ENCODE peak calls at places on chromosomes 4 and X, in four cellular contexts. S, W, I and B are unnamed samples.

GRCh38 chr4:157514711-157515110 is 294.2 kb downstream of the GRIA2 start:
- DNase-seq in W (no peak), S (no peak), I (no peak), B (no peak)

GRCh38 chrX:96837808-96838207 is 45.9 kb upstream of the RPA4 start:
- DNase-seq in S (peak), I (no peak), W (no peak), B (no peak)

GRCh38 chr4:1763550-1764080 is 29.5 kb upstream of the FGFR3 start:
- DNase-seq in S (peak), I (peak), W (peak), B (no peak)

GRCh38 chr4:174260099-174260498 is 23.4 kb downstream of the FBXO8 start:
- DNase-seq in I (no peak), W (no peak), S (peak), B (no peak)

GRCh38 chr4:23903859-23904438 is 14.1 kb upstream of the PPARGC1A start:
- DNase-seq in I (peak), W (peak), S (no peak), B (peak)

GRCh38 chr4:120554086-120554485 is 368.4 kb downstream of the PRDM5 start:
- DNase-seq in S (no peak), W (no peak), I (no peak), B (no peak)

GRCh38 chr4:136768925-136769275 is 763.4 kb downstream of the PCDH18 start:
- DNase-seq in S (no peak), I (no peak), W (no peak), B (no peak)

GRCh38 chr4:60590116-60590515 is 610.0 kb upstream of the ADGRL3 start:
- DNase-seq in S (no peak), W (no peak), I (no peak), B (no peak)

GRCh38 chr4:75643651-75644050 is 13.3 kb upstream of the CDKL2 start:
- DNase-seq in S (no peak), W (no peak), I (no peak), B (no peak)

GRCh38 chr4:164503874-164504273 is 250.1 kb upstream of the SMIM31 start:
- DNase-seq in W (no peak), I (no peak), S (no peak), B (no peak)

GRCh38 chr4:87451537-87451936 is 29.2 kb downstream of the NUDT9 start:
- DNase-seq in W (no peak), I (no peak), S (no peak), B (no peak)

GRCh38 chrX:69109706-69110635 is 55.3 kb downstream of the PJA1 start:
- DNase-seq in I (no peak), S (peak), W (peak), B (peak)

GRCh38 chr4:127196656-127197352 is 436.0 kb upstream of the INTU start:
- DNase-seq in I (no peak), W (no peak), S (no peak), B (no peak)

GRCh38 chr4:110629780-110630500 is 7.1 kb upstream of the PITX2 start:
- DNase-seq in W (no peak), S (no peak), I (no peak), B (no peak)

GRCh38 chrX:48754124-48754667 is 7.4 kb upstream of the GLOD5 start:
- DNase-seq in S (no peak), W (no peak), I (no peak), B (no peak)

GRCh38 chr4:13615162-13615561 is 12.4 kb downstream of the BOD1L1 start:
- DNase-seq in I (no peak), S (no peak), W (no peak), B (no peak)

GRCh38 chrX:118666521-118666920 is 60.9 kb upstream of the IL13RA1 start:
- DNase-seq in S (no peak), W (no peak), I (no peak), B (no peak)

GRCh38 chr4:38455092-38455855 is 208.7 kb upstream of the KLF3 start:
- DNase-seq in S (no peak), I (no peak), W (no peak), B (no peak)

GRCh38 chrX:135384161-135384836 is 37.4 kb upstream of the SMIM10L2A start:
- DNase-seq in S (no peak), I (no peak), W (no peak), B (no peak)

GRCh38 chr4:4481394-4482000 is 60.4 kb downstream of the STX18 start:
- DNase-seq in W (no peak), S (no peak), I (no peak), B (no peak)

GRCh38 chr4:133869486-133869885 is 332.1 kb downstream of the PABPC4L start:
- DNase-seq in I (no peak), W (no peak), S (no peak), B (no peak)

GRCh38 chrX:129577473-129577872 is 37.4 kb downstream of the OCRL start:
- DNase-seq in W (peak), I (no peak), S (peak), B (no peak)

GRCh38 chrX:110397353-110397752 is 38.7 kb downstream of the RTL9 start:
- DNase-seq in I (no peak), S (peak), W (no peak), B (no peak)

GRCh38 chrX:6505960-6506359 is 29.0 kb downstream of the VCX3A start:
- DNase-seq in I (no peak), S (no peak), W (no peak), B (no peak)

GRCh38 chr4:164011791-164012190 is 517.3 kb downstream of the TMA16 start:
- DNase-seq in I (no peak), W (no peak), S (no peak), B (no peak)

GRCh38 chrX:74705269-74705668 is 90.8 kb upstream of the RLIM start:
- DNase-seq in S (no peak), W (no peak), I (no peak), B (no peak)

GRCh38 chrX:40109288-40110008 is 11.7 kb upstream of the BCOR start:
- DNase-seq in S (peak), I (peak), W (peak), B (no peak)

GRCh38 chr4:30620711-30621110 is 99.5 kb upstream of the PCDH7 start:
- DNase-seq in I (no peak), W (no peak), S (no peak), B (no peak)

GRCh38 chr4:188661502-188661901 is 522.3 kb downstream of the TRIML1 start:
- DNase-seq in S (peak), W (no peak), I (no peak), B (no peak)

GRCh38 chr4:183354213-183354612 is 32.0 kb upstream of the CLDN24 start:
- DNase-seq in S (no peak), W (no peak), I (no peak), B (no peak)

GRCh38 chrX:22534643-22535042 is 261.9 kb downstream of the CBLL2 start:
- DNase-seq in S (peak), W (no peak), I (no peak), B (no peak)

GRCh38 chrX:22541926-22542325 is 269.2 kb downstream of the CBLL2 start:
- DNase-seq in S (no peak), W (no peak), I (no peak), B (no peak)

GRCh38 chrX:22542641-22543040 is 269.9 kb downstream of the CBLL2 start:
- DNase-seq in S (peak), I (no peak), W (no peak), B (no peak)

GRCh38 chrX:22533898-22534297 is 261.2 kb downstream of the CBLL2 start:
- DNase-seq in I (no peak), W (no peak), S (no peak), B (no peak)

DNA sequence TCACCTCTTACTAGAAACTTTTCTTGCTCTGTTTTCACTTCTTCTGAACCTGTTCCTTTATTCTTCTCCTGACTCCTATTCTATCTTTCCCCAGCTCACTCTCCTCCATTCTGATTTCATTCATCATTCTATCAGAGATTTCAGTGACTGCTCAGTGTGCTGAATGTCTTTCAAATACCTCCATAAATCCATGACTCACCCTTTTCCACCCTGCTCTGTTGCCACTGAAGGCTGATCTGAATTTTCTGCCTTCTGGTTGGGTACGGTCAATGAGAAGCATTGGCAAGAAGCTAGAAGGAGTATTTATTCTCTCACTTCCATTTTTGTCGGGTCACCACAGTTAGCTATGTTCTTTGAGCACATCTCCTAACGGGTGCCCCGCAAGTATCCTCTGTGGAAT is 265.9 kb downstream of the CBLL2 start:
- DNase-seq in S (peak), W (no peak), I (no peak), B (no peak)
- H3K4me3 ChIP-seq in S (no peak), W (no peak), I (no peak), B (no peak)

DNA sequence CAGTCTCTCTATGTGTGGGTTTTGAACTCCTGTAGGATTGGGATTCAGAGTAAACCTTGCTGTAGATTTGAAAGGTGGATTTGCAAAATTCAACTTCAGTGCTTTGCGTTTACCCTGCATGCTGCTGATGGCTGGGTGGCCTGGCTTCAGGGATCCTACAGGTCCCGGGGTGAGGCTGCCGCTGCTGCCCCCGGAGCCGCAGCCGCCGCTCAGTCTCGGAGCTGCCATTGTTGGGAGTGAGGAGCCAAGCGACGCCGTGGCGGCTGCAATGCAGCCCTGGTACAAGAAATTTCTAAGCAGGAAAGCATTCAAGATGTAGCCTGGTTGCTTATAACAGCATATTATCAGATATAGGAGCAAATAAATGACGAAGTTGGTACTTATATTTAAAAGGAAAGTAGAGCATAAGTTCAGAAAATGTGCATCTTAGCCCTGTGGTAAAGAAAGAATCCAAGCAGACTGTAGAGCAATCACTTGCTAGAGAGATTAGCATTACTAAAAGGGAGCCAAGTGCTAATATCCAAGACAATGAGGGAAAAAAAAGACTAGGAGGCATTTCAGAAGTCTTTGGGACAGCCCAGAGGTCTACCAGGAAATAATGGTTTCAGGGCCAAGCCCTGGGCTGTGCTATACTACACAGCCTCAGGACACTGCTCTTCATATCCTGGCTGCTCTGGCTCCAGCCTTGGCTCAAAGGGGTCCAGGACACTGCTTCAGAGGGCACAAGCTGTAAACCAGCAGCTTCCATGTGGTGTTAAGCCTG is 36.9 kb upstream of the CHIC1 start:
- DNase-seq in I (no peak), W (no peak), S (no peak), B (no peak)
- H3K4me3 ChIP-seq in I (no peak), W (no peak), S (no peak), B (no peak)

DNA sequence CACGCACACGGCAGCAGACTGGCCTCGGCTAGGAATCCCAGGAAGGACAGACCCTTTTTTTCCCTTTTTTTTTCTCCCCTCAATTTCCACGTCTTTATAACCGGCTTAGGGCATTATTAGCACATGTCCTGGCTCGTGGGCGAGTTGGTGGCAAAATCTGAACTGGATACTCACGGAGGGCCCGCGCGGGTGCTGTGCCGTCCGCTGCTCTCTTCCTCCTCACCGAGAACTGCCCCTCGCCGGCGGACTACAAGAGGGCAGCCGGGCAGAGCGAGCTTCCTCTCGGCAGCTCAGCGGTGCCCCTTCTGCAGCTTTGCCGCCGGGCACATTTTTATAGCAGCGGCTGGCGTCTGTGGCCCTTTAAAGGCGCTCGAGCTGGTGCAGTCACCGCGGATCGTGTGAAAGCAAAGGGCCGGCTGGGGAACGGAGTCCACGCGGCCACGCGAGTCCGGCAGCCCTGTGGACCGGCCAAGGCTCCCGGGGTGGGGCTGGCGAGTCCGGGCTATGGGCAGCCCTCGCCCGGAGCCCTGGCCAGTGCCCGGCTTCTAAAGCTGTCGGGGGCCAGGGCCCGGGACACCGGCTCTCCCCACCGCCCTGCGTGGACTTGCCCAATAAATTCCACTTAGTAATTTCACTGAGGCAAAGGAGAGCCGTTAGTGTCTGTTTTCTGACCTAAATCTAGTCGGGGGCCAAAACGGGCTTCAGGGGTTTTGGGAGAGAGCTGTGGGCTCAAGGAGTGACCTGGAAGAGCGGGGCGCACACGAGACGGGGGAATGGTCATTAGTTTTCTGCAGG is 1.3 kb upstream of the CITED1 start:
- DNase-seq in W (peak), S (peak), I (peak), B (no peak)
- H3K4me3 ChIP-seq in W (peak), S (peak), I (peak), B (peak)

DNA sequence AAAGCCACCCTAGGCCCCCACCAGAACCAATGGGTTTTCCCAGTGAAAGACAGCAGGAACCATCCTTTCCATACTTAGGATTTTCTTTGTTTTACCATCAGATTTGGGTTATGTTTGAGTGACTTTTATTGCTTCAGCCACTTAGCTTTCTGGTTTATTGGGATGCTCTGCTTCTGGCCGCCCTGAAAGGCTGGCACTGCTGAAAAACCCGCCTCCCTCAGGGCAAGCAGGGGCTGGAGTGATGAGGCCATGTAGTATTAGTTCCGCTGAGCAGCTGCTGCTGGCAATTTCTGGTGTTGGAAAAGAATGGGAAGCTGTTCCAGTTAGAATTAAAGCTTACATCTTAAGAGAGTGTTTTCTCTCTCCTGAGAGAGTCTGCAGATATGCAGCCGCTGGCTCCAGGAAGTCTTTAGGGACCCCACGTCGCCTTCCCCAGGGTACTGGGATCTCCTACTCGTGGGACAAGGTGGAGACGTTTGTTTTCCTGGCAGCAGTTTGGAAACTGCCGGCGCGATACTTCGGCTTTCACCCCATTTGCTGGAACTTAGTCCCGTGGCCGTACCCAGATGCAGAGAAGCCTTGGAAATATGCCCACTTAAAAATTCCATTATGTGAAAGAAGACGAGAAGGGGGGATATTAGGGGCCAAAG is 72.4 kb downstream of the TMEM131L start:
- DNase-seq in S (peak), I (no peak), W (no peak), B (no peak)
- H3K4me3 ChIP-seq in S (peak), I (peak), W (peak), B (no peak)

GRCh38 chrX:53441531-53442321 is 7.6 kb upstream of the HSD17B10 start:
- DNase-seq in W (peak), I (peak), S (peak), B (peak)
- H3K4me3 ChIP-seq in W (peak), I (peak), S (peak), B (peak)